ENCODE peak calls at places on chromosomes 5 and 9, in seven cellular contexts. Y is SK-N-SH, E is HepG2, A is GM12878, L is HCT116, H is H1, J is K562. T is an unnamed sample. For H3K9me3, the result is how much of the 10 kb centered on the place peaks cover.

GRCh38 chr5:5209510-5210286 is 69.6 kb downstream of the ADAMTS16 start:
- DNase-seq in A (no peak), H (no peak), E (no peak), L (no peak), J (no peak), Y (no peak), T (no peak)

GRCh38 chr5:149128023-149128875 is 13.0 kb upstream of the ABLIM3 start:
- DNase-seq in Y (peak), L (no peak), E (no peak), H (no peak), A (no peak), J (peak), T (no peak)

GRCh38 chr5:128674837-128675446 is 136.9 kb upstream of the FBN2 start:
- DNase-seq in A (no peak), Y (peak), J (peak), H (no peak), L (peak), E (peak), T (peak)

GRCh38 chr9:131523086-131523388 is 8.0 kb downstream of the UCK1 start:
- DNase-seq in A (no peak), H (no peak), E (no peak), J (no peak), Y (no peak), L (no peak), T (no peak)

GRCh38 chr9:31137850-31138160 is 1246.6 kb upstream of the ACO1 start:
- DNase-seq in A (no peak), E (no peak), Y (no peak), J (no peak), H (no peak), L (no peak), T (no peak)

GRCh38 chr9:100315561-100315960 is 37.2 kb downstream of the TEX10 start:
- DNase-seq in Y (no peak), E (no peak), J (no peak), A (no peak), H (no peak), L (no peak), T (no peak)

GRCh38 chr5:148395031-148395430 is 11.3 kb downstream of the FBXO38 start:
- DNase-seq in J (no peak), Y (no peak), L (no peak), E (peak), H (no peak), A (no peak), T (no peak)

GRCh38 chr5:124659798-124660197 is 86.6 kb downstream of the ZNF608 start:
- DNase-seq in J (no peak), E (no peak), L (no peak), A (no peak), H (no peak), Y (no peak), T (no peak)

GRCh38 chr5:10133830-10134229 is 115.9 kb downstream of the ATPSCKMT start:
- DNase-seq in J (no peak), Y (no peak), L (no peak), H (no peak), E (no peak), A (no peak), T (no peak)

DNA sequence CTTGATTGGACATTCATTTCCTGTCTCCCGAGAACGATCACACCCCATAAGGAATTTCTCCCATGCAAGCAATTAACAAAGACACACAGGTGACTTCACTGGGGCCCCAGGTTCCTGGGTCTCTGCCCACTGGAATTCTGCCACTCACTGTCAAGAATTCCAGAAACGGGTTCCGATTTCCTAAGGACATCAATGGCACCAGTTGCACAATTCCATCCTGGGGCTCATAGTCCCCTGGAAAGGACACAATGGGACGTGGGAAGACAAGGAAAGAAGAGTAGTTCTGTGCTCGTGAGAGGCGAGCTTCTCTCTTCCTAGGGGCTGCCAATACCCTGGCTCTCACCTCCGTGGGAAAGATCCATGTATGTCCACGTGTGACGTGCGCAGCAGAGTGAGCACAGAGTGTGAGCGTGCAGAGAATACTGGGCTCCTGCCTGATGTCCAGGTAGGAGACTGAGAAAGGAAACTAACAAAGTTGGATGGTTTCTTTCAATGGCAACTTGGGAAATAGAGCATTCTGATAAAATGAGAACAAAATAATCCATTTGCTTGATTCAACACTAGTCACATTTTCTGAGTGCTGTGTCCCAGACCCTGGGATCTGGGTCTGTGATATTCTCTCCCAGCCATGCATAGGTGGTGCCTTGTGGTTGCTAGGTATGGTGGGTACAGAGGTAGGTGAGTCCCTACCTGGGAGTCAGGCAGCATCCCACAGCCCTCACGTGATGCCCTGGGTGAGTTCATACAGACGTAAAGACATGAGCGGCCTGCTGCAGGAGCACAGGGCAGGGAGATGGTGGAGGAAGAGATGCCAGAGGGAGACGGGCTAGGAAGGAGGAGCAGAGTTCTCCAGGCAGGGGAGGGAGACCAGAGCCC is 159.8 kb downstream of the COL23A1 start:
- DNase-seq in J (no peak), E (peak), A (no peak), H (no peak), L (no peak), Y (peak), T (no peak)
- H3K9me3 ChIP-seq in J (under half), E (under half), A (under half), H (under half), L (under half), Y (under half), T (under half)

DNA sequence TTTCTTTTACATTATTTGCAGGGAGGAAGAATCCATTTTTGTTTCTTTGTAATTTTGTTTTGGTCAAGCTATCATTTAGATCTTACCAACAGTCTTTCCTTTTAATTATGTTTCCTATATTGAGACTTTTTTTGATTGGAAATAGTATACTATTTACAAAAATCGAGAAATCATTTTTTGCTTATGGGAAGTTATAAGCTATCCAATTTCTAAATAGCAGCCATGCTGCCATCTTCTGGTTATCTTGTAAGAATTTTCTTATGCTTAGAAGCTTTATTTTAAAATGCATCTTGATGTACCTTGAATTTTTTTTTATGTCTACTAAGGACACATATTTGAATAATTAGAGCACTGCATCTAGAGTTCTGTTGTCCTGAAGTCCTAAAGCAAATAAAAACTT is 821.2 kb downstream of the PTPRD start:
- DNase-seq in A (no peak), J (no peak), L (no peak), H (no peak), Y (no peak), E (no peak), T (no peak)
- TF ChIP-seq SIN3A in A (no peak), J (no peak), L (no peak), H (no peak), Y (no peak), E (no peak), T (no peak)

GRCh38 chr5:134177197-134178171 is 734 bp upstream of the SKP1 start:
- DNase-seq in A (peak), L (peak), Y (peak), E (peak), J (peak), H (peak), T (peak)
- TF ChIP-seq POLR2AphosphoS5 in A (no peak), L (peak), Y (peak), E (no peak), J (no peak), H (no peak), T (peak)

DNA sequence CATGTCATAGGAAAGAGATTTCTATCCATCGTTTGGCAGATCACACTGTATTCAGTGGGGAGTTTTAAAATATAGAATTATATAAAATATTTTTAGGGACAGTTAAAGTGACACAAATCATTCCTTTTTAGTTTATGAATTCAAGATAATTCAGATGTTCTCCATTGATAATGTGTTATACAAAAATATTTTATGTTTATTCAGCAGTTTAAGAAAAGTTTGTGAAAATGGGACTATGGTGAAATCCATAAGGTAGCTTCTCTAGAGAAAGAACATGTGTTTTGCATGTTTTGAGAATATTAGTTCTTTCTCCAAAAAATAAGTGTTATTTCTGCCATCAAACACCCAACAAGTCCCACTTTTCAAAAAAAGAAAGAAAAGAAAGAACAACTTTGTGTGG is 122.9 kb downstream of the EMB start:
- DNase-seq in A (no peak), J (no peak), Y (no peak), E (no peak), L (no peak), H (no peak), T (no peak)
- H3K9me3 ChIP-seq in A (under half), J (under half), Y (under half), E (half or more), L (under half), H (half or more), T (under half)

GRCh38 chr5:127571732-127572131 is 54.3 kb downstream of the PRRC1 start:
- DNase-seq in Y (no peak), J (no peak), H (no peak), L (no peak), E (no peak), A (no peak), T (no peak)

GRCh38 chr5:127574852-127575679 is 57.6 kb downstream of the PRRC1 start:
- DNase-seq in H (no peak), J (no peak), E (no peak), L (no peak), A (no peak), Y (no peak), T (no peak)

GRCh38 chr5:127571314-127571713 is 53.9 kb downstream of the PRRC1 start:
- DNase-seq in J (no peak), Y (no peak), A (no peak), H (no peak), E (no peak), L (no peak), T (no peak)

GRCh38 chr5:127577458-127577857 is 60.0 kb downstream of the PRRC1 start:
- DNase-seq in Y (no peak), J (no peak), L (no peak), H (no peak), A (no peak), E (no peak), T (no peak)

GRCh38 chr5:127572930-127573329 is 55.5 kb downstream of the PRRC1 start:
- DNase-seq in H (no peak), J (no peak), A (no peak), L (no peak), E (no peak), Y (no peak), T (no peak)
- TF ChIP-seq SIN3A in H (no peak), J (no peak), A (no peak), L (no peak), E (no peak), Y (no peak), T (no peak)

DNA sequence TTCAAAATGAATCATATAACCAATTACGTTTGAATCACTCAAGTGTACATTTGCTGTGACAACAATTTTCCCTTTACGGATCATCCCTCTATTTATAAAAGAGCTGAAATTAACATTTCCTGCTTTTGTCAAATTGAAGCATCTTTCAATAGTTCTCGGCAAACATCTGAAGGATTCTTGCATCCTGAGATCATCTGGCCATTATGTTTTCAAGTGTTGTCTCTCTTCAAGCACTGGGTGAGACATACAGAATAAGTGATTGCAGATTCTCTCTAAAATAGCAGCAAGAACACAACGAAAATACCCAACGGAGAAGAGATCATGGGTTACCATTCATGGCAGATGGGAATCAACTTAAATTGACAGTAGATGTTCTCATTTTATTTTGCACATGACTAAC is 283.4 kb upstream of the GRAMD2B start:
- DNase-seq in J (no peak), Y (no peak), E (no peak), A (no peak), L (no peak), H (no peak), T (peak)
- TF ChIP-seq POLR2AphosphoS5 in J (no peak), Y (no peak), E (no peak), A (no peak), L (no peak), H (no peak), T (no peak)

T was measured in Panc1.